ENCODE peak calls at places on chromosomes 4 and X, in eight cellular contexts. O is LoVo; I is GM23248; J is T-helper 17 cell; S is progenitor cell of endocrine pancreas; N is stimulated activated CD4-positive, alpha-beta T cell treated with anti-CD3 and anti-CD28 coated beads, Interleukin-4, amount 100 ng/mL, for 48 hours; G is thyroid gland; R is left ventricle myocardium superior. U is an unnamed sample.

GRCh38 chrX:110418220-110418856 is 59.7 kb downstream of the RTL9 start:
- DNase-seq in I (peak), J (no peak), S (peak), N (no peak), R (peak), G (peak), O (no peak), U (no peak)

GRCh38 chr4:120057416-120057815 is 9.2 kb downstream of the MAD2L1 start:
- DNase-seq in S (no peak), G (no peak), N (no peak), O (no peak), J (no peak), I (no peak), R (no peak), U (no peak)

GRCh38 chrX:46575991-46576392 is 2.4 kb downstream of the CHST7 start:
- DNase-seq in J (no peak), S (no peak), I (peak), O (no peak), R (peak), N (no peak), G (peak), U (no peak)

GRCh38 chr4:103375278-103375677 is 177.1 kb upstream of the CENPE start:
- DNase-seq in G (no peak), S (no peak), O (no peak), J (no peak), N (no peak), R (no peak), I (peak), U (no peak)

GRCh38 chr4:1360423-1361283 is 13.6 kb downstream of the UVSSA start:
- DNase-seq in O (no peak), G (no peak), J (no peak), I (peak), S (no peak), R (no peak), N (no peak), U (no peak)

GRCh38 chr4:98873059-98873458 is 55.9 kb downstream of the EIF4E start:
- DNase-seq in S (no peak), J (no peak), G (no peak), I (peak), N (no peak), O (no peak), R (no peak), U (no peak)

GRCh38 chr4:158895797-158896442 is 127.1 kb downstream of the FNIP2 start:
- DNase-seq in S (no peak), O (no peak), J (no peak), G (peak), R (no peak), N (no peak), I (no peak), U (no peak)

GRCh38 chr4:1207157-1207470 is 34.7 kb upstream of the SPON2 start:
- DNase-seq in R (peak), O (no peak), G (peak), S (no peak), N (no peak), I (no peak), J (no peak), U (peak)

GRCh38 chrX:1336331-1337143 is at the start of gene IL3RA:
- DNase-seq in R (peak), N (no peak), I (peak), S (no peak), O (peak), J (no peak), G (no peak), U (peak)

GRCh38 chr4:140012688-140013087 is 141.3 kb downstream of the MAML3 start:
- DNase-seq in O (peak), I (peak), N (peak), G (peak), J (peak), R (peak), S (no peak), U (no peak)

GRCh38 chr4:1881709-1882108 is 10.5 kb downstream of the NSD2 start:
- DNase-seq in G (no peak), J (no peak), N (no peak), S (no peak), R (no peak), O (no peak), I (no peak), U (no peak)

GRCh38 chrX:135984220-135984619 is 1.0 kb upstream of the SLC9A6 start:
- DNase-seq in O (no peak), I (no peak), N (no peak), R (no peak), S (no peak), G (no peak), J (no peak), U (no peak)

GRCh38 chr4:99710681-99711345 is 53.2 kb upstream of the C4orf54 start:
- DNase-seq in S (no peak), O (no peak), R (no peak), I (peak), N (no peak), G (no peak), J (no peak), U (no peak)

GRCh38 chr4:7285244-7286122 is 93.1 kb downstream of the SORCS2 start:
- DNase-seq in R (no peak), G (no peak), S (no peak), O (no peak), J (no peak), N (no peak), I (no peak), U (no peak)

GRCh38 chrX:31036895-31037294 is 34.9 kb downstream of the FTHL17 start:
- DNase-seq in N (peak), S (no peak), I (peak), G (peak), J (no peak), O (peak), R (peak), U (no peak)

GRCh38 chrX:155056877-155057792 is 13.8 kb downstream of the CMC4 start:
- DNase-seq in O (peak), G (peak), S (peak), R (peak), J (peak), I (peak), N (peak), U (no peak)

GRCh38 chr4:177005801-177006230 is 213.1 kb upstream of the VEGFC start:
- DNase-seq in G (no peak), I (peak), J (no peak), N (no peak), O (no peak), S (no peak), R (no peak), U (no peak)

GRCh38 chr4:177396352-177396751 is 45.9 kb downstream of the AGA start:
- DNase-seq in J (no peak), O (no peak), G (no peak), S (no peak), R (no peak), N (no peak), I (no peak), U (no peak)

GRCh38 chr4:89752932-89753598 is 83.9 kb downstream of the SNCA start:
- DNase-seq in G (no peak), I (peak), R (no peak), J (no peak), S (no peak), O (no peak), N (no peak), U (no peak)

GRCh38 chr4:54103190-54103574 is 3.2 kb downstream of the GSX2 start:
- DNase-seq in G (no peak), R (no peak), S (no peak), O (no peak), I (no peak), N (no peak), J (no peak), U (no peak)

GRCh38 chr4:183729430-183730328 is 70.6 kb downstream of the TRAPPC11 start:
- DNase-seq in J (no peak), G (no peak), S (no peak), I (peak), O (no peak), R (no peak), N (no peak), U (no peak)

GRCh38 chr4:40194602-40195161 is 2.1 kb upstream of the RHOH start:
- DNase-seq in O (no peak), I (no peak), S (no peak), J (no peak), G (no peak), R (no peak), N (no peak), U (no peak)

GRCh38 chr4:139933541-139933940 is 220.4 kb downstream of the MAML3 start:
- DNase-seq in R (no peak), G (no peak), S (no peak), I (no peak), J (no peak), O (no peak), N (no peak), U (no peak)

GRCh38 chr4:21011106-21011505 is 310.8 kb downstream of the PACRGL start:
- DNase-seq in G (no peak), N (no peak), S (no peak), R (no peak), J (no peak), O (no peak), I (no peak), U (no peak)

GRCh38 chr4:83738895-83739294 is 203.0 kb downstream of the GPAT3 start:
- DNase-seq in N (no peak), R (no peak), J (no peak), G (peak), O (no peak), S (no peak), I (no peak), U (no peak)

GRCh38 chr4:4680758-4681157 is 138.9 kb upstream of the STX18 start:
- DNase-seq in I (peak), O (no peak), N (no peak), S (no peak), J (no peak), G (no peak), R (no peak), U (no peak)

GRCh38 chrX:104084063-104084462 is 8.0 kb upstream of the TMSB15C start:
- DNase-seq in R (no peak), J (no peak), O (no peak), I (no peak), G (no peak), S (no peak), N (no peak), U (peak)

GRCh38 chr4:138330531-138330930 is 88.4 kb upstream of the SLC7A11 start:
- DNase-seq in J (no peak), G (no peak), R (no peak), I (no peak), O (no peak), S (no peak), N (no peak), U (no peak)

GRCh38 chrX:1464282-1465131 is 11.8 kb upstream of the ASMTL start:
- DNase-seq in R (no peak), N (no peak), J (no peak), O (no peak), G (no peak), S (peak), I (no peak), U (no peak)

GRCh38 chrX:11499076-11500044 is 166.4 kb downstream of the ARHGAP6 start:
- DNase-seq in J (no peak), I (peak), O (no peak), R (no peak), N (no peak), S (no peak), G (no peak), U (no peak)

GRCh38 chrX:107047622-107048021 is 47.6 kb upstream of the MORC4 start:
- DNase-seq in S (no peak), O (no peak), G (no peak), N (no peak), I (no peak), R (no peak), J (no peak), U (no peak)

GRCh38 chrX:16039834-16040233 is 83.5 kb upstream of the GRPR start:
- DNase-seq in O (no peak), J (no peak), I (no peak), S (no peak), N (no peak), R (no peak), G (no peak), U (no peak)

GRCh38 chr4:42676066-42676951 is 19.4 kb upstream of the ATP8A1 start:
- DNase-seq in J (no peak), G (no peak), S (no peak), N (no peak), I (no peak), O (no peak), R (no peak), U (no peak)

GRCh38 chrX:152830312-152831305 is at the start of the genes CETN2 and NSDHL:
- DNase-seq in J (peak), R (peak), O (peak), G (peak), I (peak), N (peak), S (peak), U (peak)

GRCh38 chrX:118973389-118974087 is 880 bp upstream of the LONRF3 start:
- DNase-seq in J (no peak), R (peak), G (peak), I (peak), N (no peak), O (no peak), S (no peak), U (no peak)